ENCODE peak calls at places on chromosomes 4 and X, in five cellular contexts. M, H, I, F and B are unnamed samples.

GRCh38 chr4:53441564-53441963 is 64.1 kb downstream of the FIP1L1 start:
- DNase-seq in M (no peak), H (no peak), I (no peak), F (no peak), B (no peak)

GRCh38 chrX:135421537-135421931 is 210 bp upstream of the SMIM10L2A start:
- DNase-seq in M (peak; percentile 70), H (peak; percentile 85), I (peak; percentile 3), F (peak; percentile 92), B (peak; percentile 82)

GRCh38 chr4:53682196-53682595 is 90.9 kb upstream of the LNX1 start:
- DNase-seq in M (no peak), H (no peak), I (no peak), F (no peak), B (no peak)

GRCh38 chr4:6625256-6625655 is 15.2 kb upstream of the MRFAP1 start:
- DNase-seq in M (no peak), H (no peak), I (peak; percentile 43), F (no peak), B (no peak)

GRCh38 chr4:101022151-101023024 is 324.9 kb downstream of the PPP3CA start:
- DNase-seq in M (no peak), H (no peak), I (no peak), F (no peak), B (no peak)

GRCh38 chr4:1767770-1768366 is 25.2 kb upstream of the FGFR3 start:
- DNase-seq in M (no peak), H (no peak), I (no peak), F (peak; percentile 87), B (peak; percentile 47)

GRCh38 chr4:175807596-175807995 is 4.5 kb downstream of the GPM6A start:
- DNase-seq in M (no peak), H (no peak), I (no peak), F (no peak), B (no peak)

GRCh38 chrX:132957211-132958085 is 981 bp downstream of the HS6ST2 start:
- DNase-seq in M (no peak), H (peak; percentile 14), I (no peak), F (no peak), B (no peak)

GRCh38 chrX:17036172-17036961 is 89.9 kb downstream of the REPS2 start:
- DNase-seq in M (no peak), H (no peak), I (no peak), F (no peak), B (no peak)

GRCh38 chr4:98659741-98660507 is 1.5 kb upstream of the TSPAN5 start:
- DNase-seq in M (no peak), H (no peak), I (no peak), F (no peak), B (peak; percentile 46)

GRCh38 chr4:48944252-48944651 is 37.7 kb upstream of the OCIAD2 start:
- DNase-seq in M (no peak), H (no peak), I (no peak), F (no peak), B (no peak)